ENCODE peak calls at places on chromosomes 12 and 14, in six cellular contexts. H is GM23248, M is MM.1S, W is PC-3, D is mammary epithelial cell, Y is GM23338. S is an unnamed sample.

GRCh38 chr12:57874166-57875108 is 27.9 kb upstream of the CTDSP2 start:
- DNase-seq in H (no peak), M (no peak), W (no peak), D (no peak), Y (no peak), S (no peak)

GRCh38 chr14:97185186-97185585 is 388.0 kb downstream of the VRK1 start:
- DNase-seq in H (no peak), M (no peak), W (peak), D (no peak), Y (peak), S (no peak)

GRCh38 chr14:101563654-101564443 is 2.6 kb downstream of the DIO3 start:
- DNase-seq in H (no peak), M (no peak), W (no peak), D (no peak), Y (peak), S (no peak)

GRCh38 chr14:70780396-70781075 is 28.8 kb downstream of the MAP3K9 start:
- DNase-seq in H (no peak), M (no peak), W (no peak), D (no peak), Y (no peak), S (no peak)

GRCh38 chr12:124786065-124786964 is 77.3 kb downstream of the SCARB1 start:
- DNase-seq in H (no peak), M (no peak), W (no peak), D (peak), Y (peak), S (peak)

GRCh38 chr12:5509557-5509956 is 77.6 kb downstream of the NTF3 start:
- DNase-seq in H (no peak), M (no peak), W (no peak), D (no peak), Y (no peak), S (no peak)

GRCh38 chr12:81450920-81451739 is 308.0 kb downstream of the PPFIA2 start:
- DNase-seq in H (peak), M (peak), W (peak), D (peak), Y (peak), S (peak)

GRCh38 chr14:60951781-60952435 is 29.0 kb downstream of the TRMT5 start:
- DNase-seq in H (peak), M (no peak), W (no peak), D (no peak), Y (no peak), S (peak)

GRCh38 chr14:55803506-55804197 is 223.6 kb downstream of the KTN1 start:
- DNase-seq in H (no peak), M (no peak), W (peak), D (no peak), Y (no peak), S (peak)

GRCh38 chr12:460301-461230 is 827 bp downstream of the B4GALNT3 start:
- DNase-seq in H (peak), M (no peak), W (no peak), D (peak), Y (peak), S (no peak)

GRCh38 chr14:21308479-21309237 is 28.8 kb downstream of the RPGRIP1 start:
- DNase-seq in H (peak), M (peak), W (peak), D (peak), Y (peak), S (peak)

GRCh38 chr12:50986961-50987737 is 34.8 kb downstream of the HIGD1C start:
- DNase-seq in H (peak), M (peak), W (peak), D (peak), Y (peak), S (peak)

GRCh38 chr14:59482471-59483331 is 1.5 kb downstream of the L3HYPDH start:
- DNase-seq in H (peak), M (no peak), W (peak), D (peak), Y (no peak), S (peak)

GRCh38 chr12:50924439-50925341 is 27.7 kb upstream of the HIGD1C start:
- DNase-seq in H (peak), M (peak), W (peak), D (peak), Y (peak), S (peak)

GRCh38 chr14:77011226-77011762 is 17.2 kb downstream of the IRF2BPL start:
- DNase-seq in H (no peak), M (no peak), W (no peak), D (no peak), Y (no peak), S (no peak)

GRCh38 chr12:42706331-42706730 is 116.8 kb upstream of the PRICKLE1 start:
- DNase-seq in H (peak), M (no peak), W (peak), D (peak), Y (no peak), S (no peak)

GRCh38 chr12:10042167-10042566 is 11.7 kb downstream of the CLEC9A start:
- DNase-seq in H (no peak), M (peak), W (no peak), D (no peak), Y (no peak), S (no peak)

GRCh38 chr14:41476526-41476925 is 130.2 kb upstream of the LRFN5 start:
- DNase-seq in H (peak), M (no peak), W (peak), D (peak), Y (no peak), S (peak)

GRCh38 chr12:5511644-5512584 is 80.0 kb downstream of the NTF3 start:
- DNase-seq in H (peak), M (no peak), W (peak), D (no peak), Y (peak), S (no peak)

GRCh38 chr14:56811596-56812363 is 1.5 kb upstream of the OTX2 start:
- DNase-seq in H (no peak), M (no peak), W (no peak), D (no peak), Y (peak), S (no peak)
- TF ChIP-seq EZH2 in H (no peak), M (no peak), W (no peak), D (no peak), Y (peak), S (peak)

GRCh38 chr12:98238513-98238912 is 276.9 kb upstream of the TMPO start:
- DNase-seq in H (peak), M (no peak), W (peak), D (peak), Y (no peak), S (peak)

GRCh38 chr12:98235301-98235700 is 280.1 kb upstream of the TMPO start:
- DNase-seq in H (no peak), M (no peak), W (no peak), D (no peak), Y (no peak), S (no peak)

GRCh38 chr12:98229539-98229921 is 285.9 kb upstream of the TMPO start:
- DNase-seq in H (no peak), M (no peak), W (no peak), D (no peak), Y (no peak), S (no peak)

GRCh38 chr12:98228619-98229538 is 286.5 kb upstream of the TMPO start:
- DNase-seq in H (no peak), M (no peak), W (no peak), D (no peak), Y (no peak), S (no peak)

GRCh38 chr12:98232753-98233385 is 282.5 kb upstream of the TMPO start:
- DNase-seq in H (no peak), M (no peak), W (no peak), D (no peak), Y (no peak), S (peak)
- H3K27ac ChIP-seq in H (no peak), M (no peak), W (no peak), D (no peak), Y (no peak), S (no peak)

GRCh38 chr12:49548822-49549648 is 10.2 kb downstream of the KCNH3 start:
- DNase-seq in H (peak), M (no peak), W (no peak), D (no peak), Y (peak), S (no peak)
- TF ChIP-seq EZH2 in H (no peak), M (no peak), W (no peak), D (no peak), Y (no peak), S (peak)

GRCh38 chr12:69151254-69151751 is 88.1 kb upstream of the CPSF6 start:
- DNase-seq in H (no peak), M (no peak), W (no peak), D (no peak), Y (no peak), S (no peak)
- H3K27ac ChIP-seq in H (no peak), M (no peak), W (no peak), D (no peak), Y (no peak), S (no peak)

DNA sequence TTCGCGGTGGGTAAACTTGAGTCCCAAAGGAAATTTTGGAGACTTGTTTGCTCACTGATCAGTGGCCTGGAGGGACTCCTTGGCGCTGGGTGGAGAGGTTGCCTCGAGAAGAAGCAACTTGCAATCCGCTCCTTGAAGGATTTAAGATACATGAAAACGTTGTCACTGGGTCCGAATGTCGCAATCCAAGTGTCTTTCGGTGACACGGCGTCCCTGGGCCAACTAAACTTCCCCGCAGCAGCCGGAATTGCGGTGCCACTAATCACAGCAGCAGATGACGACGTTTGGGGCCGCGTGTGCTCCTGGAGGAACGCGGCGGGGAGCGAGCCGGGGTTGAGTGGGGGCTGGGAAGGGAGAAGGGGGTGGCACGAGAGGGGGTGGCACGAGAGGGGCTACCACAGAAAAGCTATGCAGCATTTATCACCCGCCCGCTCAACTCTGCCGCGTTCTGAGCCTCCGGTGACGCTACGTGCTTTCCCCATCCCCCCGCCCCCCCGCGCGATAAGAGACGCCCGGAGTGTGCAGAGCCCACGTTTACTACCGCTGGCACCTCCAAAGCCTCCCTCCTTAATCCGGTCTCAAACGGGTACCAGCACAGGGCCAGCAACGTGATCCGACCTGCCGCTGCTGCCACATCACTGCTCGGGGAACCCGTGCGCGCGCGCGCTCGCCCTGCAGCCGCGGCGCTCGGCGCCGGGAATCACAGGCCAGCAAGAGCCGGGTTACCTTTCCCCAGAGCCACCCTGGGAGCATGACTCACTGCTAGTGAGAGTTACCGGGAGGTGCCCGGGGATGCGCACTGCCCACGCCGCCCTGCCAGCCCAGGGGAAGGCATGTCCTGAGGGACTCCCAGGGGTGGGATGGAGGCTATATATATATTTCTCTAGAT is 858 bp upstream of the BHLHE41 start:
- DNase-seq in H (peak), M (peak), W (peak), D (peak), Y (peak), S (peak)
- TF ChIP-seq EZH2 in H (no peak), M (no peak), W (no peak), D (no peak), Y (peak), S (no peak)

GRCh38 chr12:112126916-112127315 is 1.6 kb downstream of the TRAFD1 start:
- DNase-seq in H (peak), M (no peak), W (no peak), D (no peak), Y (no peak), S (peak)
- H3K27ac ChIP-seq in H (no peak), M (no peak), W (no peak), D (no peak), Y (no peak), S (no peak)

DNA sequence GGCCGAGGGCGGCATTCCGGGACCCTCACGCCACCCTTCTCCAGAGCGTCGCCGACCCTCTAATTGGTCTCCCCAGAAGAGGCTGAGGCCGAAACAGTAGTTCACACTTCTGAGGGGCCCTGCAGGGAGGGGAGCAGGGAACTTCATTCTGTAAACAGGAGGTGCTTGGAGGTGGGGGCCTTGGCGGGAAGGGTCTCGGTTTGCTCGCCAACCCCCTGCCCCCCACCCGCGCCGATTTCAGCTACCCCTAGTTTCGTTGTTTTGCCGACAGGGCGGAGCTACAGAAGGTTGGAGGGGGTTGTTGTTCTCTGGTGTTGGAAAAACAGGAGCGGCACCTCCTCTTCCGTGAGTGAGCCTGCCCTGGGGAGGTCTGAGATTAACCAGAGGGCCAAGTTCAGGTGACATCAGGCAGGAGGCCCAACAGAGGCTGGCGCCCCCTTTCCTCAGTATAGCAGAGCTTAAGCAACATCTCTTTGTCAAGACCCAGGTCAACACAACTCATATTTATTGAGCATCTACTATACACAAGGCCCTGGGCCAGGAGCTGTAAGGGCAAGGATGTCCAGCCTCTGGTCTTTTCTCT is 682 bp downstream of the ERBB3 start:
- DNase-seq in H (peak), M (no peak), W (peak), D (no peak), Y (peak), S (no peak)
- TF ChIP-seq EZH2 in H (no peak), M (no peak), W (no peak), D (no peak), Y (no peak), S (no peak)

S was measured in astrocyte.